ENCODE peak calls at places on chromosomes 7 and 10, in four cellular contexts. N is astrocyte of the spinal cord, M is HepG2, L is GM06990. Y is an unnamed sample.

GRCh38 chr7:25240340-25240739 is 12.1 kb upstream of the NPVF start:
- DNase-seq in N (no peak), L (no peak), M (no peak), Y (no peak)

GRCh38 chr10:132933308-132934042 is 8.9 kb downstream of the CFAP46 start:
- DNase-seq in L (no peak), N (no peak), M (no peak), Y (no peak)

GRCh38 chr7:464712-465461 is 54.8 kb downstream of the PDGFA start:
- DNase-seq in M (peak), L (no peak), N (peak), Y (peak)

GRCh38 chr7:97167176-97167575 is 49.7 kb downstream of the SDHAF3 start:
- DNase-seq in N (no peak), M (no peak), L (no peak), Y (no peak)

GRCh38 chr10:75358835-75359421 is 42.6 kb downstream of the ZNF503 start:
- DNase-seq in M (no peak), L (no peak), N (peak), Y (peak)

GRCh38 chr7:22572937-22573336 is 72.9 kb upstream of the STEAP1B start:
- DNase-seq in L (no peak), M (no peak), N (peak), Y (peak)

GRCh38 chr7:139750459-139751095 is 27.2 kb downstream of the HIPK2 start:
- DNase-seq in M (no peak), L (no peak), N (no peak), Y (no peak)

GRCh38 chr10:119461380-119461779 is 81.1 kb downstream of the RGS10 start:
- DNase-seq in N (no peak), L (peak), M (no peak), Y (no peak)

GRCh38 chr10:111429288-111430028 is 352.6 kb downstream of the ADRA2A start:
- DNase-seq in N (no peak), M (no peak), L (no peak), Y (no peak)

GRCh38 chr7:131654668-131655326 is 98.4 kb upstream of the PODXL start:
- DNase-seq in N (peak), L (peak), M (peak), Y (peak)

GRCh38 chr10:51705774-51706173 is 6.4 kb upstream of the CSTF2T start:
- DNase-seq in N (no peak), M (no peak), L (no peak), Y (no peak)

GRCh38 chr10:110081914-110082313 is 74.1 kb downstream of the ADD3 start:
- DNase-seq in M (peak), L (no peak), N (peak), Y (no peak)

GRCh38 chr7:159083698-159084068 is 61.0 kb downstream of the VIPR2 start:
- DNase-seq in L (no peak), N (no peak), M (no peak), Y (no peak)

GRCh38 chr7:12715372-12716133 is 28.1 kb downstream of the ARL4A start:
- DNase-seq in N (peak), M (peak), L (no peak), Y (peak)

GRCh38 chr7:113582471-113582870 is 336.3 kb downstream of the PPP1R3A start:
- DNase-seq in N (peak), M (no peak), L (no peak), Y (no peak)

GRCh38 chr10:4775808-4776207 is 50.2 kb upstream of the AKR1E2 start:
- DNase-seq in L (no peak), M (no peak), N (peak), Y (no peak)

GRCh38 chr7:20793258-20793657 is 6.6 kb upstream of the SP8 start:
- DNase-seq in L (no peak), M (no peak), N (no peak), Y (no peak)

GRCh38 chr10:50289196-50289595 is 37.9 kb upstream of the ASAH2 start:
- DNase-seq in M (no peak), L (no peak), N (no peak), Y (no peak)

GRCh38 chr7:14786314-14786895 is 116.1 kb downstream of the DGKB start:
- DNase-seq in N (no peak), L (no peak), M (no peak), Y (no peak)

GRCh38 chr7:24622646-24623182 is 49.5 kb downstream of the PALS2 start:
- DNase-seq in M (no peak), L (no peak), N (no peak), Y (no peak)

GRCh38 chr7:115136796-115137443 is 215.0 kb downstream of the MDFIC start:
- DNase-seq in L (no peak), M (no peak), N (no peak), Y (no peak)

GRCh38 chr10:116947838-116948529 is 57.0 kb downstream of the SHTN1 start:
- DNase-seq in M (peak), L (no peak), N (peak), Y (no peak)

GRCh38 chr10:46236941-46237681 is 49.7 kb upstream of the ANTXRL start:
- DNase-seq in L (no peak), N (no peak), M (no peak), Y (no peak)

GRCh38 chr10:34528320-34528719 is 286.8 kb downstream of the PARD3 start:
- DNase-seq in N (peak), L (no peak), M (peak), Y (peak)

GRCh38 chr10:128848807-128849206 is 618.2 kb upstream of the MGMT start:
- DNase-seq in N (no peak), M (no peak), L (no peak), Y (no peak)

GRCh38 chr10:49415109-49415508 is 19.2 kb upstream of the DRGX start:
- DNase-seq in L (no peak), M (no peak), N (no peak), Y (no peak)

GRCh38 chr10:4470231-4470840 is 355.7 kb upstream of the AKR1E2 start:
- DNase-seq in M (no peak), L (no peak), N (peak), Y (peak)

GRCh38 chr7:441713-442421 is 77.8 kb downstream of the PDGFA start:
- DNase-seq in N (no peak), M (no peak), L (no peak), Y (no peak)

GRCh38 chr7:47266131-47266706 is 315.7 kb downstream of the TNS3 start:
- DNase-seq in M (peak), L (peak), N (peak), Y (peak)

GRCh38 chr10:58950618-58951017 is 225.8 kb upstream of the PHYHIPL start:
- DNase-seq in L (no peak), M (peak), N (no peak), Y (no peak)

GRCh38 chr10:126094537-126094936 is 198.2 kb downstream of the FANK1 start:
- DNase-seq in N (peak), M (no peak), L (no peak), Y (no peak)

GRCh38 chr10:122567056-122567660 is 6.6 kb downstream of the DMBT1 start:
- DNase-seq in L (no peak), M (no peak), N (no peak), Y (no peak)

GRCh38 chr10:94645285-94645684 is 38.2 kb upstream of the CYP2C18 start:
- DNase-seq in L (no peak), M (no peak), N (no peak), Y (no peak)

GRCh38 chr7:24882989-24883631 is 96.9 kb downstream of the OSBPL3 start:
- DNase-seq in N (peak), L (no peak), M (no peak), Y (peak)

GRCh38 chr7:44977956-44978355 is 859 bp downstream of the MYO1G start:
- DNase-seq in N (no peak), L (no peak), M (no peak), Y (no peak)

GRCh38 chr10:102235598-102235920 is 5.8 kb downstream of the PITX3 start:
- DNase-seq in L (no peak), M (no peak), N (no peak), Y (no peak)

GRCh38 chr7:158595068-158595467 is 7.4 kb upstream of the PTPRN2 start:
- DNase-seq in M (no peak), N (no peak), L (peak), Y (no peak)

GRCh38 chr7:51629206-51629605 is 312.6 kb upstream of the COBL start:
- DNase-seq in N (no peak), L (no peak), M (no peak), Y (no peak)

DNA sequence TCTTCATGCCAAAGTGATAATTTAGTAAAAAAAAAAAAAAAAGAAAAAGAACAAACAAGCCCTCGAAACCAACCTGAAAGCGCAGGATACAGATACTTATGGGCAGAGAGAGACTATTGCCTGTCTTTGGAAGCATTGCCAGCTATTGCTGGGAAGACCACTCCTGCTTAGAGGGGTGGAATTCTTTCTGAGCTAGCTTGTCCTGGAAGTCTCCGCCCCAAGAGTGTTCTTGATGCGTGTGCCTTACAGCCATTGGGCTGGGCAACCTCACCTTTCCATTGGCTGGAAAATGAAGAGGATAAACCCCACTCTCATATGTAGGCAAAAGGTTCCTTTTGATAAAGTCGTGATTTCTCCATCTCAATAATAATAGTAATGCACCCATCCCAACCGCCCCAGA is 19.9 kb upstream of the INSYN2A start:
- DNase-seq in N (peak), M (no peak), L (no peak), Y (no peak)
- H3K4me3 ChIP-seq in N (no peak), M (no peak), L (no peak), Y (no peak)

GRCh38 chr7:94913391-94913790 is 6.0 kb downstream of the PPP1R9A start:
- DNase-seq in L (no peak), M (no peak), N (no peak), Y (no peak)

GRCh38 chr7:94909023-94909466 is 1.7 kb downstream of the PPP1R9A start:
- DNase-seq in M (no peak), L (no peak), N (peak), Y (no peak)

GRCh38 chr7:94907420-94908203 is at the start of gene PPP1R9A:
- DNase-seq in L (peak), N (peak), M (peak), Y (no peak)

GRCh38 chr7:94908204-94909022 is 1.0 kb downstream of the PPP1R9A start:
- DNase-seq in L (peak), M (peak), N (peak), Y (no peak)

GRCh38 chr7:94912085-94912484 is 4.7 kb downstream of the PPP1R9A start:
- DNase-seq in M (peak), L (no peak), N (no peak), Y (no peak)
- H3K4me3 ChIP-seq in M (no peak), L (no peak), N (no peak), Y (no peak)

GRCh38 chr10:130471486-130471885 is 335.3 kb downstream of the GLRX3 start:
- DNase-seq in M (no peak), L (no peak), N (no peak), Y (no peak)
- H3K4me3 ChIP-seq in M (no peak), L (no peak), N (no peak), Y (no peak)

GRCh38 chr7:100626530-100627237 is 14.3 kb downstream of the MOSPD3 start:
- DNase-seq in N (peak), L (peak), M (no peak), Y (peak)
- H3K4me3 ChIP-seq in N (peak), L (peak), M (no peak), Y (peak)